ENCODE peak calls at places on chromosome 2, in eight cellular contexts. U is SK-N-SH, O is progenitor cell of endocrine pancreas, I is CD14-positive monocyte, X is body of pancreas, S is astrocyte of the cerebellum, W is heart right ventricle, E is lung. T is an unnamed sample.
A peak's percentile ranks its signal among the peaks of the same experiment; 100 is the strongest.

GRCh38 chr2:100114011-100114433 is 28.4 kb downstream of the AFF3 start:
- DNase-seq in O (no peak), E (no peak), W (no peak), S (no peak), U (no peak), X (no peak), I (no peak), T (no peak)

GRCh38 chr2:170928036-170928823 is 823 bp upstream of the GORASP2 start:
- DNase-seq in S (no peak), U (no peak), E (no peak), W (no peak), X (no peak), O (no peak), I (no peak), T (no peak)

GRCh38 chr2:219668316-219668715 is 40.9 kb downstream of the SLC4A3 start:
- DNase-seq in I (no peak), O (no peak), X (no peak), S (no peak), U (no peak), E (no peak), W (no peak), T (no peak)

GRCh38 chr2:225630824-225631533 is 231.5 kb downstream of the NYAP2 start:
- DNase-seq in I (no peak), X (no peak), U (no peak), S (no peak), O (no peak), W (no peak), E (no peak), T (no peak)

GRCh38 chr2:64832926-64833325 is 156.3 kb upstream of the SLC1A4 start:
- DNase-seq in O (no peak), S (no peak), U (no peak), E (no peak), X (no peak), I (no peak), W (no peak), T (no peak)

GRCh38 chr2:73759904-73760303 is 20.0 kb downstream of the DUSP11 start:
- DNase-seq in W (no peak), E (no peak), O (no peak), U (no peak), I (no peak), S (no peak), X (no peak), T (no peak)

GRCh38 chr2:69720922-69721491 is 20.9 kb upstream of the ANXA4 start:
- DNase-seq in S (no peak), E (no peak), O (no peak), I (no peak), U (peak; percentile 61), W (no peak), X (no peak), T (no peak)

GRCh38 chr2:151891566-151892194 is 63.5 kb upstream of the ARL5A start:
- DNase-seq in S (no peak), U (no peak), O (no peak), W (no peak), X (no peak), E (no peak), I (no peak), T (no peak)

GRCh38 chr2:178109813-178110212 is 2.4 kb upstream of the RBM45 start:
- DNase-seq in S (peak; percentile 34), X (no peak), U (peak; percentile 64), O (no peak), I (no peak), E (no peak), W (no peak), T (no peak)

GRCh38 chr2:37375721-37376399 is 31.4 kb downstream of the QPCT start:
- DNase-seq in O (no peak), U (no peak), W (no peak), I (no peak), E (no peak), X (no peak), S (no peak), T (no peak)

GRCh38 chr2:8576525-8577157 is 105.2 kb upstream of the ID2 start:
- DNase-seq in O (no peak), E (no peak), S (no peak), X (no peak), U (no peak), W (no peak), I (peak; percentile 85), T (no peak)

GRCh38 chr2:136920652-136921333 is 155.4 kb downstream of the THSD7B start:
- DNase-seq in X (no peak), O (no peak), W (no peak), S (no peak), U (peak; percentile 76), I (no peak), E (no peak), T (no peak)

GRCh38 chr2:109481196-109481555 is 132.6 kb downstream of the SEPTIN10 start:
- DNase-seq in S (no peak), X (peak; percentile 68), I (no peak), W (no peak), U (no peak), E (peak; percentile 36), O (no peak), T (no peak)

GRCh38 chr2:39455826-39456225 is 18.7 kb upstream of the MAP4K3 start:
- DNase-seq in O (no peak), U (no peak), S (no peak), E (no peak), W (no peak), I (no peak), X (no peak), T (no peak)

GRCh38 chr2:106745468-106745867 is 140.5 kb downstream of the ST6GAL2 start:
- DNase-seq in E (no peak), U (peak; percentile 56), X (no peak), O (no peak), S (no peak), I (no peak), W (no peak), T (no peak)

GRCh38 chr2:190649035-190649797 is at the start of gene NAB1:
- DNase-seq in X (peak; percentile 50), S (no peak), E (peak; percentile 57), O (peak; percentile 51), W (peak; percentile 53), I (peak; percentile 46), U (peak; percentile 82), T (no peak)

GRCh38 chr2:71379086-71379485 is 47.5 kb downstream of the ZNF638 start:
- DNase-seq in X (no peak), S (peak; percentile 60), I (no peak), U (no peak), O (no peak), E (no peak), W (no peak), T (peak; percentile 29)

GRCh38 chr2:172305066-172305465 is 122.3 kb upstream of the ITGA6 start:
- DNase-seq in I (no peak), W (no peak), X (no peak), S (no peak), U (no peak), O (no peak), E (no peak), T (no peak)

GRCh38 chr2:165957030-165957675 is 3.6 kb upstream of the TTC21B start:
- DNase-seq in E (no peak), X (no peak), I (no peak), U (no peak), W (no peak), S (no peak), O (no peak), T (no peak)

GRCh38 chr2:140643761-140644187 is 1487.0 kb downstream of the LRP1B start:
- DNase-seq in O (no peak), S (peak; percentile 9), W (no peak), E (no peak), U (no peak), I (no peak), X (peak; percentile 14), T (no peak)

GRCh38 chr2:237691908-237692600 is 64.7 kb downstream of the LRRFIP1 start:
- DNase-seq in W (peak; percentile 96), U (peak; percentile 99), S (peak; percentile 76), E (peak; percentile 97), X (peak; percentile 93), I (peak; percentile 97), O (peak; percentile 85), T (peak; percentile 79)
- TF ChIP-seq CTCF in W (no peak), U (no peak), S (no peak), E (no peak), X (no peak), I (no peak), O (no peak), T (no peak)

DNA sequence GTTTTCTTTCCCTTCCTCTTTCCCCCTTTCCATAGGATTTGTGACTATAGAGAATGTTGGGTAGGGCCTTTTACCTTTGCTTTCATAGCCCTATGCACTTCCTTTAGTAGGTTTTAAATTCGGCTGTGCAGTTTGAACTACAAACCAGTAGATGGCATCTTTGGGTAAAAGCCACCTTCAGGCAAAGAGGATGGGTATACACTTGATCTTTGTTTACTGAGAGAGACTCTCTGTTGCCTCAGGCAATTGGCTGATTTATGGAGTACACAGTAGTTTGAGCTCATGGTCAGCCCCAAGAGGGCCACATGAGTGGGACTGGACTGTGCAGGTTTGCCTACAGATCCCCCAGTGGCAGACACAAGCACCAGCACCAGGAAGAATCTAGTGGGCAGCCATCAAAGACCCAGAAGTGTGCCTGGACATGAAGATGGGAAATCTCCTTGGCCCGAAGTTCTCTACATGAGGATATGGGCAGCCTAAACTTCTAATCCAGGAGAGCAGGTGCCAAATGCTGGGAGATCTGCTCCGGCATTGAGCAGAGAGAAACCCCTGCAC is 1304.3 kb upstream of the DDX18 start:
- DNase-seq in E (no peak), X (no peak), I (no peak), U (peak; percentile 10), O (no peak), S (no peak), W (no peak), T (no peak)
- TF ChIP-seq CTCF in E (no peak), X (no peak), I (no peak), U (peak; percentile 14), O (peak; percentile 58), S (peak; percentile 60), W (no peak), T (no peak)

DNA sequence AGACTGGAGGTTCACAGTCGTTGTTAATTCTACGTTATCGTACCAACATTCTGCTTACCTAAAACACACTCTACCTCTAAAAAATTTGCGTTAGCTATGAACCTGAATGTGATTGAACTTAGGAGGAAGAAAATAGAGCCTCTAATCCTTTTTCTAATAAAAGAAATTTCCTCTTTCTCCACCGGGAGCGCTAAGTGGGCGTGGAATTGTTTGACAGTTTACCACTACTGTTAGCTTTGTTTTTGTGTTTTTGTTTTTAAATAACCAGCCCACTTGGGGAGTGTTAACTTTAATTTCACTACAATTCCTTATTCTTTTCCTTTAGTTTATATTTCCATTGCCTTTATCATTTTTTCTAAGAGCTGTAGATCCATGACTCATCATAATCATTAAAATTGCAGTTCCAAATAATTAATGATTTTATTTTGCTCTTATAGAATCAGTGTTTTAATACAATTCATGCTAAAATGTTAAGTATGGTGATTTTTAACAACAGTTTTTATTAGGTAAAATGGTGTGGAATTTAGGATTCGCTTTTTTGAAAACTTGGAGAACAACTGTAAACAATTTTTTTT is 55.0 kb upstream of the ITM2C start:
- DNase-seq in O (no peak), W (no peak), S (no peak), X (no peak), E (no peak), U (no peak), I (no peak), T (no peak)
- TF ChIP-seq CTCF in O (no peak), W (no peak), S (peak; percentile 46), X (no peak), E (no peak), U (peak; percentile 57), I (no peak), T (peak; percentile 8)

GRCh38 chr2:212745359-212745758 is 206.8 kb upstream of the ERBB4 start:
- DNase-seq in W (no peak), E (no peak), X (no peak), I (no peak), O (no peak), U (no peak), S (no peak), T (no peak)
- TF ChIP-seq CTCF in W (no peak), E (no peak), X (no peak), I (no peak), O (no peak), U (no peak), S (no peak), T (no peak)